ENCODE peak calls at places on chromosomes 11 and 22, in six cellular contexts. S is neural progenitor cell, W is lower lobe of right lung, A is transverse colon, Z is spleen, M is psoas muscle. B is an unnamed sample.

GRCh38 chr11:518463-519202 is 11.6 kb upstream of the RNH1 start:
- DNase-seq in A (peak; percentile 95), S (peak; percentile 86), W (peak; percentile 95), Z (peak; percentile 97), M (peak; percentile 95), B (peak; percentile 88)

GRCh38 chr11:69244286-69244685 is 49.7 kb upstream of the MYEOV start:
- DNase-seq in Z (no peak), W (no peak), S (no peak), A (no peak), M (no peak), B (no peak)

GRCh38 chr11:122668562-122669090 is 13.1 kb downstream of the UBASH3B start:
- DNase-seq in S (no peak), Z (no peak), A (no peak), M (no peak), W (no peak), B (no peak)

GRCh38 chr11:100716848-100717247 is 29.8 kb downstream of the ARHGAP42 start:
- DNase-seq in W (no peak), A (no peak), Z (no peak), M (no peak), S (no peak), B (no peak)

GRCh38 chr11:127675602-127676001 is 675.0 kb upstream of the KIRREL3 start:
- DNase-seq in Z (no peak), M (no peak), W (no peak), A (no peak), S (no peak), B (no peak)

GRCh38 chr11:69267395-69267805 is 26.6 kb upstream of the MYEOV start:
- DNase-seq in M (no peak), S (peak; percentile 58), A (no peak), W (no peak), Z (peak; percentile 68), B (no peak)

GRCh38 chr11:28961726-28962125 is 853.5 kb downstream of the METTL15 start:
- DNase-seq in A (no peak), W (no peak), Z (no peak), M (no peak), S (no peak), B (no peak)

GRCh38 chr11:5367461-5368074 is 16.0 kb upstream of the OR51M1 start:
- DNase-seq in A (no peak), M (no peak), Z (no peak), W (no peak), S (no peak), B (no peak)

GRCh38 chr11:2741377-2742131 is 41.8 kb upstream of the KCNQ1OT1 start:
- DNase-seq in M (peak; percentile 11), W (peak; percentile 47), A (no peak), Z (peak; percentile 64), S (no peak), B (peak; percentile 60)

GRCh38 chr11:16013649-16014275 is 342.6 kb downstream of the SOX6 start:
- DNase-seq in S (no peak), Z (no peak), M (no peak), A (no peak), W (no peak), B (no peak)

GRCh38 chr11:31798057-31799035 is 12.8 kb downstream of the PAX6 start:
- DNase-seq in A (no peak), Z (peak; percentile 69), M (no peak), S (peak; percentile 94), W (no peak), B (peak; percentile 50)

GRCh38 chr11:2383823-2384722 is 7.0 kb downstream of the CD81 start:
- DNase-seq in Z (peak; percentile 89), S (no peak), W (no peak), A (peak; percentile 66), M (peak; percentile 32), B (peak; percentile 76)

GRCh38 chr22:41146573-41146972 is 54.2 kb downstream of the EP300 start:
- DNase-seq in M (no peak), A (no peak), W (no peak), S (no peak), Z (no peak), B (no peak)

GRCh38 chr11:26905368-26905767 is 88.5 kb upstream of the FIBIN start:
- DNase-seq in S (peak; percentile 32), W (no peak), M (no peak), A (no peak), Z (no peak), B (no peak)

GRCh38 chr11:134691985-134692384 is 279.9 kb upstream of the B3GAT1 start:
- DNase-seq in A (no peak), Z (no peak), W (no peak), M (no peak), S (no peak), B (no peak)

GRCh38 chr11:57248780-57249383 is 11.8 kb upstream of the APLNR start:
- DNase-seq in Z (peak; percentile 82), M (peak; percentile 59), S (peak; percentile 89), A (peak; percentile 63), W (peak; percentile 51), B (peak; percentile 52)

GRCh38 chr22:17085277-17086091 is 684 bp downstream of the IL17RA start:
- DNase-seq in S (peak; percentile 48), M (peak; percentile 66), W (peak; percentile 73), Z (no peak), A (peak; percentile 49), B (peak; percentile 93)

DNA sequence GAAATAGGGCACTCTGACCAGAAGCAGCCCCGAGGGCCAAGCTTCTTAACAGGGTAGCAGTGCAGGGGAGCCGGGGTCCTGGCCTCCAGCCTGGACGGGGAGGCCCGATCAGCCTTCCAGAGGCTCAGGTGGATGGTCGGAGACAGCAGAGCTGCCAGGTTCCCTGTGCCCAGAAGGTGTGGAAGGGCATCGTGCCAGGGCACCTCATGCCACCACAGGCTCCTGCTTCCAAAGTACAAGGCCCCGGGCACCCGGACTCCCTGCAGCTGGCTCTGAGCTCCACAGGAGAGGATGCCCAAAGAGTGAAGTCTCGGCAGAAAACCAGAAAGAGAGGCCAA is 14.3 kb downstream of the EHD1 start:
- DNase-seq in W (no peak), Z (peak; percentile 80), S (no peak), M (peak; percentile 53), A (no peak), B (no peak)
- H3K4me1 ChIP-seq in W (peaks cover 98% of the 10 kb centered on the region), Z (peaks cover 100% of the 10 kb centered on the region), S (peaks cover 37% of the 10 kb centered on the region), M (peaks cover 81% of the 10 kb centered on the region), A (peaks cover 48% of the 10 kb centered on the region), B (peaks cover 100% of the 10 kb centered on the region)

GRCh38 chr11:18522388-18522787 is 4.4 kb downstream of the TSG101 start:
- DNase-seq in M (no peak), Z (no peak), A (no peak), W (no peak), S (peak; percentile 9), B (no peak)
- TF ChIP-seq CTCF in M (no peak), Z (no peak), A (no peak), W (no peak), S (peak; percentile 9), B (no peak)

GRCh38 chr11:128727320-128727719 is 33.4 kb downstream of the FLI1 start:
- DNase-seq in S (no peak), M (no peak), Z (no peak), A (no peak), W (no peak), B (no peak)
- H3K4me1 ChIP-seq in S (peaks cover 23% of the 10 kb centered on the region), M (peaks cover 8% of the 10 kb centered on the region), Z (peaks cover 100% of the 10 kb centered on the region), A (peaks cover 6% of the 10 kb centered on the region), W (peaks cover 98% of the 10 kb centered on the region), B (peaks cover 100% of the 10 kb centered on the region)

GRCh38 chr11:102194257-102194656 is 84.0 kb downstream of the YAP1 start:
- DNase-seq in M (no peak), S (no peak), Z (no peak), W (no peak), A (no peak), B (no peak)

GRCh38 chr11:102194983-102195382 is 84.7 kb downstream of the YAP1 start:
- DNase-seq in M (no peak), W (no peak), Z (no peak), S (no peak), A (no peak), B (no peak)

GRCh38 chr11:102196351-102196750 is 86.1 kb downstream of the YAP1 start:
- DNase-seq in A (no peak), Z (no peak), S (no peak), W (no peak), M (no peak), B (no peak)

GRCh38 chr11:102191832-102192231 is 81.6 kb downstream of the YAP1 start:
- DNase-seq in W (no peak), Z (no peak), S (no peak), A (no peak), M (no peak), B (no peak)

GRCh38 chr11:102192349-102193066 is 82.3 kb downstream of the YAP1 start:
- DNase-seq in A (no peak), M (no peak), Z (no peak), W (no peak), S (no peak), B (no peak)
- TF ChIP-seq CTCF in A (no peak), M (no peak), Z (no peak), W (no peak), S (no peak), B (no peak)

DNA sequence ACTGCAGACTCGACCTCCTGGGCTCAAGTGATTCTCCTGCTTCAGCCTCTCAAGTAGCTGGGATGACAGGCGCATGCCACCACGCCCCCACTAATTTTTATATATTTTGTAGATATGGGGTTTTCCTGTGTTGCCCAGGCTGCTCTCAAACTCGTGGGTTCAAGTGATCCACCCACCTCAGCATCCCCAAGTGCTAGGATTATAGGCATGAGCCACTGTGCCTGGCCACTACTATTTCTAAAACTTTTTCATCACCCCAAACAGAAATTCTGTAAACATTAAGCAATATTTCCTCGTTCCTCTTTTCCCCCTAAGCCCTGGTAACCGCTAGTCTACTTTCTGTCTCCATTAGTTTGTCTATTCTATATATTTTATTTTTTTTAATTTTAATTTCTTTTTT is 9.0 kb upstream of the ATG16L2 start:
- DNase-seq in S (no peak), W (no peak), Z (no peak), A (no peak), M (no peak), B (no peak)
- H3K4me1 ChIP-seq in S (no peaks in the 10 kb centered on the region), W (peaks cover 30% of the 10 kb centered on the region), Z (peaks cover 62% of the 10 kb centered on the region), A (no peaks in the 10 kb centered on the region), M (no peaks in the 10 kb centered on the region), B (no peaks in the 10 kb centered on the region)

GRCh38 chr11:12556155-12556554 is 118.1 kb upstream of the TEAD1 start:
- DNase-seq in W (no peak), M (peak; percentile 59), A (no peak), Z (no peak), S (no peak), B (no peak)
- TF ChIP-seq CTCF in W (no peak), M (no peak), A (no peak), Z (no peak), S (no peak), B (no peak)